ENCODE peak calls at places on chromosomes 6 and 20, in seven cellular contexts. P is A549, I is H1, S is SK-N-SH, U is IMR-90, Z is K562, K is HepG2. F is an unnamed sample.
A peak's percentile ranks its signal among the peaks of the same experiment; 100 is the strongest.

GRCh38 chr6:4972438-4972837 is 31.4 kb downstream of the RPP40 start:
- DNase-seq in U (no peak), K (no peak), P (no peak), S (no peak), Z (no peak), I (no peak), F (no peak)

GRCh38 chr6:150761771-150762170 is 103.7 kb upstream of the MTHFD1L start:
- DNase-seq in Z (no peak), P (no peak), S (no peak), I (no peak), K (no peak), U (no peak), F (no peak)

GRCh38 chr20:16864958-16865357 is 116.8 kb downstream of the OTOR start:
- DNase-seq in S (no peak), I (no peak), U (no peak), Z (no peak), P (no peak), K (no peak), F (no peak)

GRCh38 chr20:29874476-29875202 is 1382.8 kb upstream of the DEFB115 start:
- DNase-seq in Z (peak; percentile 12), S (peak; percentile 36), I (no peak), U (no peak), P (no peak), K (no peak), F (no peak)

GRCh38 chr20:38342196-38342595 is 4.1 kb upstream of the LBP start:
- DNase-seq in I (peak; percentile 62), S (no peak), K (no peak), P (no peak), Z (no peak), U (no peak), F (no peak)

GRCh38 chr6:41416165-41416837 is 80.9 kb downstream of the NCR2 start:
- DNase-seq in Z (no peak), I (no peak), P (no peak), U (no peak), K (no peak), S (peak; percentile 54), F (no peak)

GRCh38 chr20:12916699-12917098 is 92.1 kb upstream of the SPTLC3 start:
- DNase-seq in S (no peak), U (no peak), Z (no peak), K (peak; percentile 52), P (no peak), I (no peak), F (no peak)

GRCh38 chr20:45121388-45121787 is 2.9 kb downstream of the WFDC12 start:
- DNase-seq in I (no peak), U (no peak), Z (no peak), K (no peak), P (no peak), S (no peak), F (no peak)

GRCh38 chr6:80543598-80544181 is 437.2 kb downstream of the BCKDHB start:
- DNase-seq in S (no peak), U (peak; percentile 90), K (no peak), I (no peak), P (no peak), Z (no peak), F (no peak)

GRCh38 chr6:36364669-36365479 is 22.6 kb downstream of the ETV7 start:
- DNase-seq in U (peak; percentile 53), K (no peak), Z (peak; percentile 48), S (no peak), I (no peak), P (peak; percentile 19), F (no peak)

GRCh38 chr6:69832558-69832957 is 33.8 kb upstream of the COL19A1 start:
- DNase-seq in P (no peak), S (no peak), Z (no peak), I (no peak), U (no peak), K (no peak), F (no peak)

GRCh38 chr6:44297063-44298038 is 15.8 kb downstream of the AARS2 start:
- DNase-seq in U (peak; percentile 29), K (no peak), S (peak; percentile 89), P (no peak), Z (peak; percentile 65), I (no peak), F (no peak)

GRCh38 chr6:70270287-70271005 is 32.4 kb downstream of the COL9A1 start:
- DNase-seq in K (no peak), U (no peak), S (no peak), Z (no peak), I (no peak), P (no peak), F (peak; percentile 11)

GRCh38 chr6:129643968-129644367 is 66.0 kb downstream of the ARHGAP18 start:
- DNase-seq in K (no peak), I (no peak), U (no peak), Z (no peak), P (peak; percentile 64), S (no peak), F (no peak)

GRCh38 chr6:156848533-156848932 is 71.4 kb downstream of the ARID1B start:
- DNase-seq in I (no peak), P (no peak), K (no peak), U (no peak), S (peak; percentile 80), Z (peak; percentile 66), F (no peak)

GRCh38 chr6:3612341-3613041 is 139.0 kb downstream of the PXDC1 start:
- DNase-seq in I (no peak), K (peak; percentile 27), S (no peak), U (peak; percentile 85), Z (no peak), P (peak; percentile 88), F (no peak)

GRCh38 chr6:78528926-78529325 is 338.4 kb upstream of the IRAK1BP1 start:
- DNase-seq in P (no peak), K (no peak), I (no peak), U (no peak), Z (no peak), S (no peak), F (no peak)

GRCh38 chr6:80962382-80962781 is 790.1 kb downstream of the TENT5A start:
- DNase-seq in U (no peak), Z (no peak), P (no peak), K (no peak), I (no peak), S (no peak), F (no peak)

GRCh38 chr6:90780778-90781177 is 193.9 kb upstream of the MAP3K7 start:
- DNase-seq in P (no peak), Z (no peak), U (no peak), S (no peak), K (no peak), I (no peak), F (no peak)

GRCh38 chr6:143233563-143234285 is 173.0 kb downstream of the AIG1 start:
- DNase-seq in Z (no peak), I (no peak), K (no peak), P (no peak), S (no peak), U (no peak), F (no peak)

GRCh38 chr6:45422541-45423110 is 44.9 kb upstream of the SUPT3H start:
- DNase-seq in I (no peak), Z (peak; percentile 29), U (peak; percentile 55), P (peak; percentile 25), S (peak; percentile 56), K (no peak), F (no peak)

GRCh38 chr20:56430957-56431356 is 18.9 kb downstream of the CASS4 start:
- DNase-seq in I (no peak), S (no peak), Z (no peak), K (no peak), P (no peak), U (no peak), F (no peak)

GRCh38 chr6:18141805-18142590 is 12.9 kb downstream of the TPMT start:
- DNase-seq in U (no peak), I (no peak), S (no peak), K (no peak), P (no peak), Z (no peak), F (no peak)

GRCh38 chr6:52399511-52400315 is 20.4 kb upstream of the EFHC1 start:
- DNase-seq in I (no peak), U (peak; percentile 70), P (peak; percentile 58), K (peak; percentile 77), Z (peak; percentile 69), S (peak; percentile 70), F (no peak)

GRCh38 chr6:68445926-68446325 is 189.2 kb upstream of the ADGRB3 start:
- DNase-seq in Z (no peak), S (no peak), U (no peak), P (no peak), K (no peak), I (no peak), F (no peak)

GRCh38 chr20:17887331-17888030 is 81.1 kb downstream of the SNX5 start:
- DNase-seq in K (peak; percentile 88), Z (no peak), I (no peak), U (no peak), S (no peak), P (no peak), F (no peak)

GRCh38 chr6:166024252-166024651 is 143.4 kb downstream of the TBXT start:
- DNase-seq in S (no peak), U (no peak), K (no peak), I (no peak), Z (no peak), P (no peak), F (no peak)

GRCh38 chr20:32510601-32511357 is 74.4 kb downstream of the NOL4L start:
- DNase-seq in U (no peak), S (no peak), Z (peak; percentile 83), P (no peak), I (no peak), K (peak; percentile 44), F (no peak)
- TF ChIP-seq RFX5 in U (no peak), S (no peak), Z (no peak), P (no peak), I (no peak), K (no peak), F (no peak)

GRCh38 chr6:170440437-170440836 is 112.7 kb downstream of the PSMB1 start:
- DNase-seq in I (no peak), Z (no peak), P (no peak), K (no peak), S (peak; percentile 24), U (no peak), F (no peak)
- TF ChIP-seq RFX5 in I (no peak), Z (no peak), P (no peak), K (no peak), S (no peak), U (no peak), F (no peak)

DNA sequence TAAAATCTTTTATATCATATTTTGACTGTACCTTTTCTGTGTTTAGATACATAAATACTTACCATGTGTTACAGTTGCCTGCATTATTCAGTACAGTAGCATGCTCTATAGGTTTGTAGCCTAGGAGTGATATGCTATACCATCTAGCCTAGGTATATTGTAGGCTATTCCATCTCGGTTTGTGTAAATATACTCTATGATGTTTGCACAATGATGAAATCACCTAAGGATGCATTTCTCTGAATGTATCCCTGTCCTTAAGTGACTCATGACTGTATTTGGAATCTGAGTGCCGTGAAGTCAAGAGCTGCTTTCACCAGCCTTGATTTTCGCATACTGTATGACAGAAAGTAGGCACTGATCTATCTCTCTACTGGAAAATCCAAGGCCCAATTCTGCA is 129.9 kb downstream of the UTRN start:
- DNase-seq in P (peak; percentile 80), K (peak; percentile 95), I (no peak), U (peak; percentile 90), S (no peak), Z (no peak), F (no peak)
- TF ChIP-seq RFX5 in P (no peak), K (no peak), I (no peak), U (no peak), S (no peak), Z (no peak), F (no peak)

DNA sequence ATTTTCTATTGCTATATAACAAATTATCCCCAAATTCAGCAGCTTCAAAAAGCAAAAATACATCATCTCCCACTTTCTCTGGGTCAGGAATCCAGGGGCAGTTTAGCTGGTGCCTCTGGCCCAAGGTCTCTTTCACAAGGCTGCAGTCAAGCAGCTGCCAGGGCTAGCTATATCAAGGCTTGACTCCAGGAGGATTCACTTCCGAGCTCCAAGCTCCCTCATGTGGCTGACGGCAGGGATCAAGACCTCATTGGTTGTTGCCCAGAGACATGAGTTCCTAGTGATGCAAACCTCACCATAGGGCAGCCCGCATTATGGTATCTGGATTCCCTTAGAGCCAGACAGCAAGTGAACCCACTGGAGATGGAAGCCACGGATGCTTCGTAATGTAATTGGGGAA is 1.3 kb upstream of the VNN1 start:
- DNase-seq in I (peak; percentile 58), U (peak; percentile 76), Z (peak; percentile 43), S (peak; percentile 17), P (peak; percentile 77), K (peak; percentile 65), F (no peak)
- TF ChIP-seq RFX5 in I (no peak), U (no peak), Z (no peak), S (no peak), P (no peak), K (no peak), F (no peak)